ENCODE peak calls at places on chromosomes 5 and 9, in seven cellular contexts. X is endodermal cell; H is CD8-positive, alpha-beta T cell; D is fibroblast of lung; V is pancreas; Q is IMR-90; W is upper lobe of right lung. O is an unnamed sample.

GRCh38 chr5:31663519-31663918 is 24.6 kb downstream of the PDZD2 start:
- DNase-seq in X (no peak), H (no peak), D (no peak), V (no peak), Q (peak; percentile 2), W (no peak), O (no peak)

GRCh38 chr5:14834584-14835540 is 36.7 kb downstream of the ANKH start:
- DNase-seq in X (no peak), H (no peak), D (no peak), V (no peak), Q (no peak), W (no peak), O (no peak)

GRCh38 chr5:31866166-31866565 is 227.2 kb downstream of the PDZD2 start:
- DNase-seq in X (peak; percentile 36), H (peak; percentile 13), D (no peak), V (no peak), Q (no peak), W (no peak), O (no peak)

GRCh38 chr5:77812926-77813589 is 36.9 kb upstream of the TBCA start:
- DNase-seq in X (no peak), H (no peak), D (no peak), V (no peak), Q (no peak), W (no peak), O (no peak)

GRCh38 chr5:5650242-5650641 is 227.8 kb downstream of the ICE1 start:
- DNase-seq in X (no peak), H (no peak), D (no peak), V (no peak), Q (no peak), W (no peak), O (no peak)

GRCh38 chr5:151238303-151238741 is 14.4 kb upstream of the CCDC69 start:
- DNase-seq in X (no peak), H (no peak), D (no peak), V (no peak), Q (no peak), W (no peak), O (peak; percentile 92)

GRCh38 chr5:119275873-119276214 is 80.0 kb upstream of the TNFAIP8 start:
- DNase-seq in X (no peak), H (no peak), D (no peak), V (no peak), Q (no peak), W (no peak), O (peak; percentile 98)

GRCh38 chr5:163269624-163270023 is 167.8 kb upstream of the CCNG1 start:
- DNase-seq in X (no peak), H (no peak), D (no peak), V (no peak), Q (no peak), W (no peak), O (no peak)

GRCh38 chr5:140041492-140042421 is 1.3 kb downstream of the NRG2 start:
- DNase-seq in X (peak; percentile 66), H (no peak), D (peak; percentile 50), V (peak; percentile 95), Q (peak; percentile 12), W (peak; percentile 65), O (no peak)

GRCh38 chr5:98997000-98997399 is 68.2 kb upstream of the CHD1 start:
- DNase-seq in X (no peak), H (no peak), D (peak; percentile 17), V (no peak), Q (peak; percentile 29), W (no peak), O (no peak)

GRCh38 chr9:90137824-90138223 is 504.8 kb downstream of the DIRAS2 start:
- DNase-seq in X (no peak), H (no peak), D (peak; percentile 2), V (no peak), Q (no peak), W (no peak), O (no peak)

GRCh38 chr5:157143127-157143959 is 678 bp upstream of the MED7 start:
- DNase-seq in X (peak; percentile 45), H (peak; percentile 43), D (no peak), V (peak; percentile 46), Q (peak; percentile 6), W (peak; percentile 76), O (peak; percentile 79)

GRCh38 chr5:149237662-149238061 is 34.0 kb upstream of the AFAP1L1 start:
- DNase-seq in X (peak; percentile 59), H (no peak), D (peak; percentile 33), V (no peak), Q (no peak), W (no peak), O (no peak)

GRCh38 chr5:126369083-126369482 is 54.1 kb upstream of the GRAMD2B start:
- DNase-seq in X (no peak), H (no peak), D (no peak), V (no peak), Q (no peak), W (no peak), O (no peak)

GRCh38 chr5:150217874-150218692 is 28.2 kb downstream of the SLC6A7 start:
- DNase-seq in X (peak; percentile 97), H (peak; percentile 83), D (peak; percentile 86), V (peak; percentile 65), Q (peak; percentile 79), W (peak; percentile 86), O (peak; percentile 93)

GRCh38 chr9:123246534-123246933 is 21.9 kb downstream of the STRBP start:
- DNase-seq in X (no peak), H (no peak), D (peak; percentile 37), V (no peak), Q (no peak), W (no peak), O (no peak)

GRCh38 chr5:130277002-130277401 is 372.7 kb downstream of the CHSY3 start:
- DNase-seq in X (no peak), H (no peak), D (no peak), V (no peak), Q (no peak), W (no peak), O (no peak)

GRCh38 chr5:154484393-154484944 is 6.4 kb upstream of the HAND1 start:
- DNase-seq in X (no peak), H (no peak), D (no peak), V (no peak), Q (no peak), W (no peak), O (no peak)

GRCh38 chr5:850511-851006 is at the start of gene ZDHHC11:
- DNase-seq in X (no peak), H (no peak), D (no peak), V (no peak), Q (no peak), W (peak; percentile 85), O (no peak)

GRCh38 chr9:16413509-16414016 is 456.9 kb downstream of the BNC2 start:
- DNase-seq in X (no peak), H (no peak), D (peak; percentile 99), V (no peak), Q (peak; percentile 98), W (no peak), O (no peak)

GRCh38 chr9:129665008-129665771 is at the start of gene PRRX2:
- DNase-seq in X (peak; percentile 85), H (peak; percentile 33), D (no peak), V (no peak), Q (peak; percentile 43), W (no peak), O (no peak)

GRCh38 chr9:27392451-27392850 is 95.5 kb upstream of the EQTN start:
- DNase-seq in X (no peak), H (no peak), D (no peak), V (no peak), Q (no peak), W (no peak), O (no peak)
- H3K4me1 ChIP-seq in X (peaks cover 13% of the 10 kb centered on the region), H (no peaks in the 10 kb centered on the region), D (no peaks in the 10 kb centered on the region), V (peaks cover 11% of the 10 kb centered on the region), Q (no peaks in the 10 kb centered on the region), W (peaks cover 22% of the 10 kb centered on the region), O (peaks cover 20% of the 10 kb centered on the region)

GRCh38 chr9:133353548-133353947 is 2.7 kb downstream of the SURF1 start:
- DNase-seq in X (no peak), H (no peak), D (no peak), V (no peak), Q (no peak), W (no peak), O (peak; percentile 67)
- H3K4me1 ChIP-seq in X (no peaks in the 10 kb centered on the region), H (peaks cover 44% of the 10 kb centered on the region), D (peaks cover 9% of the 10 kb centered on the region), V (peaks cover 15% of the 10 kb centered on the region), Q (peaks cover 18% of the 10 kb centered on the region), W (peaks cover 32% of the 10 kb centered on the region), O (peaks cover 65% of the 10 kb centered on the region)

GRCh38 chr9:124285903-124286291 is 28.1 kb downstream of the NEK6 start:
- DNase-seq in X (no peak), H (no peak), D (peak; percentile 98), V (no peak), Q (peak; percentile 99), W (peak; percentile 84), O (no peak)

GRCh38 chr9:124284237-124284831 is 26.6 kb downstream of the NEK6 start:
- DNase-seq in X (no peak), H (no peak), D (peak; percentile 71), V (no peak), Q (peak; percentile 73), W (no peak), O (no peak)

GRCh38 chr9:124286292-124286931 is 28.7 kb downstream of the NEK6 start:
- DNase-seq in X (no peak), H (peak; percentile 8), D (peak; percentile 89), V (no peak), Q (peak; percentile 98), W (peak; percentile 80), O (no peak)

GRCh38 chr9:124284940-124285441 is 27.2 kb downstream of the NEK6 start:
- DNase-seq in X (no peak), H (no peak), D (peak; percentile 55), V (no peak), Q (peak; percentile 50), W (no peak), O (no peak)

DNA sequence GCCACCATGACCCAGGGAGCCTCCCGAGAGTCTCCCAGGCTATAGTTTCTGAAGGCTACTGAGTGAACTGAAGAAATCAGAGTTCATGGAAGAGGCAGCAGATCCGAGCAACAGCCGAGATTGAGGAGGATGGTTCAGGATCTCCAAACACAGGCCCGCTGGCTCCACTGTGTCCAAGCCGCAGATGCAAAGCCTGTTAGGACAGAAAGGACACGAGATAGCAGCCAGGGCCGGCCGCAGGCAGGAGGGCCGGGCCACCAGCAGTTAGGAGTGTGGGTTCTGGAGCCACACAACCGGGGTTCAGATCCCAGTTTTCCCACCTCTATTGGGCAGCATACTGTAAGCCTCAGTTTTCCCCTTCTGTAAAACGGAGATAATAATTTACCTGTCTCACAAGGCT is 27.7 kb downstream of the NEK6 start:
- DNase-seq in X (no peak), H (no peak), D (no peak), V (no peak), Q (no peak), W (no peak), O (no peak)
- H3K4me1 ChIP-seq in X (no peaks in the 10 kb centered on the region), H (peaks cover 15% of the 10 kb centered on the region), D (peaks cover 59% of the 10 kb centered on the region), V (peaks cover 10% of the 10 kb centered on the region), Q (peaks cover 65% of the 10 kb centered on the region), W (peaks cover 87% of the 10 kb centered on the region), O (peaks cover 91% of the 10 kb centered on the region)

GRCh38 chr5:40223884-40224402 is 455.8 kb upstream of the PTGER4 start:
- DNase-seq in X (no peak), H (no peak), D (peak; percentile 89), V (no peak), Q (peak; percentile 96), W (no peak), O (no peak)

GRCh38 chr5:40224421-40224820 is 455.3 kb upstream of the PTGER4 start:
- DNase-seq in X (no peak), H (no peak), D (peak; percentile 54), V (no peak), Q (peak; percentile 75), W (no peak), O (no peak)

GRCh38 chr5:40227366-40227765 is 452.3 kb upstream of the PTGER4 start:
- DNase-seq in X (no peak), H (no peak), D (peak; percentile 93), V (no peak), Q (peak; percentile 91), W (no peak), O (no peak)

GRCh38 chr5:40226906-40227305 is 452.8 kb upstream of the PTGER4 start:
- DNase-seq in X (no peak), H (no peak), D (no peak), V (no peak), Q (no peak), W (no peak), O (no peak)

GRCh38 chr5:40227927-40228326 is 451.8 kb upstream of the PTGER4 start:
- DNase-seq in X (no peak), H (no peak), D (no peak), V (no peak), Q (peak; percentile 33), W (no peak), O (no peak)
- H3K4me1 ChIP-seq in X (no peaks in the 10 kb centered on the region), H (no peaks in the 10 kb centered on the region), D (peaks cover 13% of the 10 kb centered on the region), V (no peaks in the 10 kb centered on the region), Q (peaks cover 13% of the 10 kb centered on the region), W (no peaks in the 10 kb centered on the region), O (no peaks in the 10 kb centered on the region)

O was measured in Karpas-422.